ENCODE peak calls at places on chromosomes 13 and 19, in five cellular contexts. Q is GM12865; Z is CD8-positive, alpha-beta T cell; P is upper lobe of right lung; R is tibial nerve. J is an unnamed sample.
A peak's percentile ranks its signal among the peaks of the same experiment; 100 is the strongest.

GRCh38 chr19:10643166-10643967 is 10.8 kb upstream of the ILF3 start:
- DNase-seq in Q (no peak), Z (no peak), P (no peak), R (no peak), J (no peak)

GRCh38 chr19:48698046-48698445 is 2.3 kb downstream of the FUT2 start:
- DNase-seq in Q (no peak), Z (no peak), P (no peak), R (no peak), J (no peak)

GRCh38 chr19:39828634-39829032 is 5.3 kb downstream of the DYRK1B start:
- DNase-seq in Q (no peak), Z (no peak), P (no peak), R (no peak), J (no peak)

GRCh38 chr13:113531041-113531873 is 40.7 kb upstream of the DCUN1D2 start:
- DNase-seq in Q (no peak), Z (no peak), P (peak; percentile 52), R (no peak), J (no peak)

GRCh38 chr19:56085571-56086275 is 35.4 kb downstream of the ZNF787 start:
- DNase-seq in Q (no peak), Z (no peak), P (peak; percentile 44), R (no peak), J (no peak)

GRCh38 chr13:23750383-23751121 is 138.6 kb downstream of the MIPEP start:
- DNase-seq in Q (no peak), Z (no peak), P (no peak), R (no peak), J (no peak)

GRCh38 chr19:30522359-30522758 is 150.2 kb downstream of the ZNF536 start:
- DNase-seq in Q (no peak), Z (no peak), P (no peak), R (no peak), J (no peak)

GRCh38 chr19:11067356-11068113 is 21.7 kb upstream of the LDLR start:
- DNase-seq in Q (no peak), Z (no peak), P (no peak), R (no peak), J (no peak)

GRCh38 chr13:73056054-73056962 is 2.5 kb upstream of the KLF5 start:
- DNase-seq in Q (no peak), Z (no peak), P (no peak), R (no peak), J (no peak)

GRCh38 chr19:38831142-38831605 is 420 bp downstream of the ECH1 start:
- DNase-seq in Q (peak; percentile 85), Z (no peak), P (peak; percentile 92), R (peak; percentile 36), J (peak; percentile 74)

GRCh38 chr13:80945328-80945727 is 604.4 kb upstream of the SPRY2 start:
- DNase-seq in Q (no peak), Z (no peak), P (no peak), R (no peak), J (no peak)

GRCh38 chr13:87129602-87130300 is 541.4 kb upstream of the SLITRK5 start:
- DNase-seq in Q (no peak), Z (no peak), P (no peak), R (no peak), J (no peak)

GRCh38 chr19:8585894-8586750 is 8.9 kb upstream of the MYO1F start:
- DNase-seq in Q (peak; percentile 64), Z (peak; percentile 65), P (peak; percentile 83), R (no peak), J (no peak)

GRCh38 chr13:99600318-99600717 is 99.0 kb downstream of the TM9SF2 start:
- DNase-seq in Q (no peak), Z (peak; percentile 15), P (no peak), R (no peak), J (no peak)

GRCh38 chr19:43779147-43779819 is 1.5 kb downstream of the KCNN4 start:
- DNase-seq in Q (no peak), Z (no peak), P (peak; percentile 74), R (no peak), J (no peak)

GRCh38 chr19:43781630-43782310 is 997 bp upstream of the KCNN4 start:
- DNase-seq in Q (peak; percentile 39), Z (no peak), P (no peak), R (no peak), J (no peak)

GRCh38 chr19:43778651-43779050 is 2.1 kb downstream of the KCNN4 start:
- DNase-seq in Q (no peak), Z (no peak), P (no peak), R (no peak), J (no peak)

GRCh38 chr19:43780706-43781525 is at the start of gene KCNN4:
- DNase-seq in Q (peak; percentile 82), Z (peak; percentile 52), P (peak; percentile 70), R (no peak), J (peak; percentile 86)

GRCh38 chr19:43779820-43780219 is 953 bp downstream of the KCNN4 start:
- DNase-seq in Q (peak; percentile 60), Z (no peak), P (no peak), R (no peak), J (peak; percentile 72)
- TF ChIP-seq CTCF in Q (peak; percentile 41), Z (no peak), P (no peak), R (no peak), J (peak; percentile 45)

GRCh38 chr13:59750860-59751259 is 412.9 kb downstream of the DIAPH3 start:
- DNase-seq in Q (no peak), Z (no peak), P (no peak), R (no peak), J (no peak)
- TF ChIP-seq CTCF in Q (no peak), Z (no peak), P (no peak), R (no peak), J (no peak)

GRCh38 chr19:35582760-35583159 is 3.2 kb upstream of the PMIS2 start:
- DNase-seq in Q (no peak), Z (no peak), P (no peak), R (no peak), J (no peak)
- TF ChIP-seq CTCF in Q (no peak), Z (no peak), P (no peak), R (no peak), J (no peak)

DNA sequence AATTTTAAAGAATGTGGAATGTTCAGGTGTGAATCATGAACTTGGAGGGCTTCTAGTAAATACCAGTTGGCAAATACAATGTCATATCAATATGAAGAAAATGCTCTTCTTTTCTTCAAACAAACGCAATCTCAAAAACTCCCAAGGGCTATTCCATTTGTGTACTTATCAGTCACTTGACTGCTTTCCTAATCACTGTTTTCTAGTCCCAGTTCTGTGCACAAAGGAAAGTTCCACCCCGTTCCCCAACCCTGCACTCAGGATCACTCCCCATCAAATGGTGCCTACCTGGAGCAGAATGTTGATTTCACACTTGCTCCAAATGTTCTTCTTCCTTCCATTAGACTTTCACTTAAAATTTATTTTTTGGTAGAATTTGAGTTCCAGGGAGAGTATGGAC is 92.6 kb upstream of the RFC3 start:
- DNase-seq in Q (no peak), Z (no peak), P (no peak), R (no peak), J (no peak)
- TF ChIP-seq CTCF in Q (no peak), Z (no peak), P (no peak), R (no peak), J (no peak)

GRCh38 chr13:110231348-110232047 is 75.5 kb downstream of the COL4A1 start:
- DNase-seq in Q (no peak), Z (no peak), P (no peak), R (no peak), J (no peak)
- TF ChIP-seq CTCF in Q (no peak), Z (no peak), P (no peak), R (no peak), J (no peak)

DNA sequence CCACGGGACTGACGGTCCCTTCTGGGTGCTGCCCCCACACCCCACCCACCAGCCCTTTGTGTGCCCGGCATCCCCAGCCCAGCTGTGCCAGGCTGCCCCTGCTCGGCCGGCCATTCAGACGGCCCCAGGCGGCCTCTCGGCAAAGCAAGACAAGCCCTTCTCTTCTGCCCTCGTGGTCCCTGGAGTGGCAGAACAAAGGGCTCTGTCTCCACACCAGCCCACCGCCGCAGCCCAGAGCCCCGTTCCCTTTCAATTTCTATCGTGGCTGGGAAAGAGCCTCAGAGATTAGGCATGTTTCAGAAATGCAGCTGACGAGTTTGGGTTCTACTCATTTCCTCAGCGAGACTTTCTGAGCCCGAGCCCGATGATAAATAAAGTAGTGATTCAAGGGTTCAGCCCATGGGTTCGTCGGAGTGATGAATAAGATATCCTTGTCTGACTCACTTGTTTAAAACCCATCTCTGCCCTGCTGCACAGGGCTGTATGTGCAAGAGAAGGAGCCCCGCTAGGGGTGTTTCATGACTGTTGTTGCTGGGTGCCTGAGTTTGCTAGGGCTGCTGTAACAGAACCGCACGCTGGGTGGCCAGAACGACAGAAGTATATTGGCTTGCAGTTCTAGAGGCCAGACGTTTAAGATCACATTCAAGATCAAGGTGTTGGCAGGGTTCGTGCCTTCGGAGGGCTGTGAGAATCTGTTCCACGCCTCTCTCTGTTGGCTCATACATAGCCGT is 4.3 kb downstream of the MYO9B start:
- DNase-seq in Q (peak; percentile 97), Z (peak; percentile 59), P (no peak), R (peak; percentile 73), J (peak; percentile 70)
- TF ChIP-seq CTCF in Q (peak; percentile 60), Z (peak; percentile 20), P (peak; percentile 49), R (peak; percentile 45), J (peak; percentile 27)

GRCh38 chr13:29595380-29596063 is at the start of gene SLC7A1:
- DNase-seq in Q (peak; percentile 94), Z (peak; percentile 81), P (peak; percentile 92), R (peak; percentile 30), J (peak; percentile 95)
- TF ChIP-seq CTCF in Q (peak; percentile 1), Z (no peak), P (no peak), R (no peak), J (no peak)

DNA sequence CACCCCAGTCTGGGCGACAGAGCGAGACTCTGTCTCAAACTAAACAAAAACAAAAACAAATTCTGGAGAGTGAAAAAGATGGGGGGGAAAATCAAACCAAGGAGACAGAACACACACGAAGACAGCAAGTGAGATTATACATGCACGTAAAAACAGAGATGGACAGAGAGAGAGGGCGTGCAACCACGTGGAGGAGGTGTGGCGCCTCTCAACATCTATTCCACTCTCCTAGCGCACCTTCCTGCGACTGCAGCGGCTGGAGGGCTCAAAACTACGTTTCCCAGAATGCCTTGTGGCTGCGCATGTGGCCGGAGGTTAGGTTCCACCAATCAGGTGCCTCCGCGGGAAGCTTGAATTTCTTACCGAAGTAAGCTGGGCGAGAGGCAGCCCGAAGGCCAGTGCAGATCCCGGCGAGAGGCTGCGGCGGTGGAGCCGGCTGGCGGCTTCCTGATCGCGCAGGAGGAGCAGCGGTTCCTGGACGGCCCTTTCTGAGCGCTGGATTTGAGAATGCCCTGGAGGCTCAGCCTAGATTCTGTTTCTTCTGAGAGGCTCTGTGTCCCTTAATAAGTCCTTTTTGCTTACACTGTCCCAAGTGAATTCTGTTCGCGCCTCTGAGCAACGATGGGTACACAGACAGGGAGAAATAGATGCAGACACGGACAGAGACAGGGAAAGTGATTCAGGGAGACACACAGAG is 13.1 kb upstream of the NANOS2 start:
- DNase-seq in Q (peak; percentile 95), Z (peak; percentile 88), P (peak; percentile 91), R (peak; percentile 92), J (peak; percentile 99)
- TF ChIP-seq CTCF in Q (no peak), Z (peak; percentile 15), P (no peak), R (no peak), J (no peak)

DNA sequence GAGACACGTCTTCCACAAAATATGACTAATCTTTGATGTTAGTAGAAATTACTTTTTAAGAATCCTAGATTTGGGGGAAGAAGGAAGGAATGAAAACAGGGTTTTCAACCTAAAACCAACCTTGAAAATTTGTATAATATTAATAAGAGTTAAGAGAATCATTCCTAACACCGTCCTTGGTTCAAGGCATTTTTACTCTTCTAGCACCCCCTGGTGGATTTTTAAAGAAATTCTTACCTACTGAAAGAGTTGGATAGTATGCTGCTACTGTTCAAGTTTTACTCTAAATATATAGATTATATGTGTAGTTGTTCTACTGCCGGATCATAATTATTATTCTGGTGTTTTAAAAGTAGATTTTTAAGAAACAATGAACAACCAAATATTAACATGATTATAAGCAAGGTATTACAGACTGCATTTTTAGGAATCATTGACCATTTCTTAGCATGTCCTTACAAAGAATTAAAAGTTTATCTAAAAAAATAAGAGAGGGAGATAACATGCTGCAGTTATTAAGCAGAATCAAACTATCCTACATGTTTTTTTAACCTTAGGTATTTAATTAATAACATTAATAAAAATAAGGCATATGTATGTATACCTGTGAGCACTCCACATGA is 7.4 kb upstream of the SLITRK6 start:
- DNase-seq in Q (peak; percentile 41), Z (no peak), P (no peak), R (no peak), J (peak; percentile 6)
- TF ChIP-seq CTCF in Q (peak; percentile 41), Z (peak; percentile 60), P (peak; percentile 68), R (peak; percentile 70), J (peak; percentile 40)